ENCODE peak calls at places on chromosomes 5 and 9, in five cellular contexts. I is small intestine, H is GM12878, U is psoas muscle, G is HCT116. X is an unnamed sample.
A peak's percentile ranks its signal among the peaks of the same experiment; 100 is the strongest.

GRCh38 chr5:882253-883185 is 10.1 kb downstream of the BRD9 start:
- DNase-seq in I (no peak), H (no peak), U (no peak), G (no peak), X (no peak)

GRCh38 chr9:136861874-136862457 is 4.1 kb downstream of the EDF1 start:
- DNase-seq in I (no peak), H (no peak), U (no peak), G (no peak), X (no peak)

GRCh38 chr9:77752566-77752965 is 104.4 kb upstream of the GNA14 start:
- DNase-seq in I (no peak), H (no peak), U (no peak), G (no peak), X (no peak)

GRCh38 chr5:8949908-8950307 is 596.0 kb downstream of the SEMA5A start:
- DNase-seq in I (no peak), H (peak; percentile 71), U (no peak), G (no peak), X (no peak)

GRCh38 chr5:170112876-170113516 is 7.3 kb downstream of the FOXI1 start:
- DNase-seq in I (no peak), H (no peak), U (no peak), G (no peak), X (no peak)

GRCh38 chr9:38062498-38063362 is 6.3 kb downstream of the SHB start:
- DNase-seq in I (peak; percentile 61), H (no peak), U (no peak), G (no peak), X (no peak)

GRCh38 chr9:74570879-74571512 is 73.9 kb downstream of the RORB start:
- DNase-seq in I (peak; percentile 37), H (no peak), U (no peak), G (peak; percentile 16), X (no peak)

GRCh38 chr9:130343445-130343918 is 77.9 kb downstream of the HMCN2 start:
- DNase-seq in I (no peak), H (no peak), U (no peak), G (no peak), X (no peak)

GRCh38 chr9:78097541-78097940 is 65.9 kb upstream of the GNAQ start:
- DNase-seq in I (no peak), H (no peak), U (no peak), G (no peak), X (no peak)

GRCh38 chr5:145917288-145917687 is 19.1 kb upstream of the SH3RF2 start:
- DNase-seq in I (no peak), H (no peak), U (no peak), G (no peak), X (no peak)

GRCh38 chr5:121573844-121574243 is 277.8 kb upstream of the FTMT start:
- DNase-seq in I (no peak), H (no peak), U (no peak), G (no peak), X (no peak)

GRCh38 chr9:115225459-115226116 is 107.6 kb upstream of the TNC start:
- DNase-seq in I (no peak), H (no peak), U (no peak), G (no peak), X (no peak)

GRCh38 chr5:142590451-142591240 is 95.2 kb downstream of the FGF1 start:
- DNase-seq in I (no peak), H (no peak), U (no peak), G (no peak), X (no peak)

GRCh38 chr9:93640027-93640426 is 63.6 kb downstream of the PHF2 start:
- DNase-seq in I (no peak), H (no peak), U (no peak), G (no peak), X (no peak)

GRCh38 chr5:82984786-82985762 is 92.1 kb downstream of the TMEM167A start:
- DNase-seq in I (no peak), H (no peak), U (no peak), G (no peak), X (no peak)

GRCh38 chr5:16296946-16297345 is 117.4 kb upstream of the MARCHF11 start:
- DNase-seq in I (no peak), H (no peak), U (no peak), G (no peak), X (no peak)

GRCh38 chr9:135330307-135330631 is 149.3 kb upstream of the PPP1R26 start:
- DNase-seq in I (no peak), H (no peak), U (no peak), G (no peak), X (no peak)

GRCh38 chr5:134086943-134087305 is 27.6 kb upstream of the TCF7 start:
- DNase-seq in I (no peak), H (no peak), U (no peak), G (no peak), X (no peak)

GRCh38 chr9:89363921-89364663 is 45.8 kb downstream of the SECISBP2 start:
- DNase-seq in I (no peak), H (no peak), U (no peak), G (no peak), X (peak; percentile 17)

GRCh38 chr9:114130141-114130540 is 25.2 kb upstream of the COL27A1 start:
- DNase-seq in I (peak; percentile 24), H (no peak), U (no peak), G (no peak), X (no peak)

GRCh38 chr9:124202447-124202971 is 55.2 kb upstream of the NEK6 start:
- DNase-seq in I (no peak), H (peak; percentile 98), U (peak; percentile 35), G (no peak), X (peak; percentile 60)

GRCh38 chr5:95841914-95842812 is 19.6 kb upstream of the GLRX start:
- DNase-seq in I (no peak), H (no peak), U (peak; percentile 45), G (no peak), X (peak; percentile 82)

GRCh38 chr5:89597878-89598277 is 714.9 kb upstream of the MEF2C start:
- DNase-seq in I (no peak), H (no peak), U (no peak), G (no peak), X (no peak)

GRCh38 chr5:77133061-77133758 is 46.1 kb upstream of the ZBED3 start:
- DNase-seq in I (no peak), H (no peak), U (peak; percentile 77), G (peak; percentile 72), X (peak; percentile 75)

GRCh38 chr9:96655198-96655851 is at the start of gene PRXL2C:
- DNase-seq in I (peak; percentile 77), H (no peak), U (peak; percentile 91), G (no peak), X (peak; percentile 94)

GRCh38 chr5:52842111-52842510 is 54.4 kb downstream of the ITGA1 start:
- DNase-seq in I (no peak), H (no peak), U (no peak), G (no peak), X (no peak)

GRCh38 chr9:89563511-89564256 is 41.1 kb upstream of the GADD45G start:
- DNase-seq in I (no peak), H (no peak), U (no peak), G (no peak), X (no peak)

GRCh38 chr9:110152704-110153374 is 55.1 kb downstream of the C9orf152 start:
- DNase-seq in I (peak; percentile 62), H (no peak), U (no peak), G (peak; percentile 27), X (no peak)

GRCh38 chr9:88973281-88974045 is 17.8 kb upstream of the S1PR3 start:
- DNase-seq in I (no peak), H (no peak), U (no peak), G (no peak), X (peak; percentile 10)

DNA sequence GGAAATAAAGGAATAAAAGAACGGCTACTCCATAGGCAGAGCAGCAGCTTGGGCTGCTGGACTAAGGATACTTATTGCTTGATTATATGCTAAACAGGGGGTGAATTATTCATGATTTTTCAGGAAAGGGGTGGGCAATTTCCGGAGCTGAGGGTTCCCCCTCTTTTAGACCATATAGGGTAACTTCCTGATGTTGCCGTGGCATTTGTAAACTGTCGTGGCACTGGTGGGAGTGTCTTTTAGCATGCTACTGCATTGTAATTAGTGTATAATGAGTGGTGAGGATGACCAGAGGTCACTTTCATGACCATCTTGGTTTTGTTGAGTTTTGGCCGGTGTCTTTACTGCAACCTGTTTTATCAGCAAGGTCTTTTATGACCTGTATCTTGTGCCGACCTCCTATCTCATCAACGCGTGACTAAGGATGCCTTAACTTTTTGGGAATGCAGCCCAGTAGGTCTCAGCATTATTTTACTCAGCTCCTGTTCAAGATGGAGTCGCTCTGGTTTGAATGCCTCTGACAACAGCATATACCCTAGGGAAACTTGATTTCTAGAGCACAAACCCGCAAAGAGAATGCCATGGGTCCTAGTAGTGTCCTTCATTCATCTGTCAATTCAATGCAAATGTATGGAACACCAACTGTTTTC is 47.8 kb upstream of the PWWP2A start:
- DNase-seq in I (no peak), H (no peak), U (no peak), G (no peak), X (no peak)
- H3K4me3 ChIP-seq in I (no peak overlapping the region), H (no peak overlapping the region), U (no peak overlapping the region), G (no peak overlapping the region), X (no peak overlapping the region)

DNA sequence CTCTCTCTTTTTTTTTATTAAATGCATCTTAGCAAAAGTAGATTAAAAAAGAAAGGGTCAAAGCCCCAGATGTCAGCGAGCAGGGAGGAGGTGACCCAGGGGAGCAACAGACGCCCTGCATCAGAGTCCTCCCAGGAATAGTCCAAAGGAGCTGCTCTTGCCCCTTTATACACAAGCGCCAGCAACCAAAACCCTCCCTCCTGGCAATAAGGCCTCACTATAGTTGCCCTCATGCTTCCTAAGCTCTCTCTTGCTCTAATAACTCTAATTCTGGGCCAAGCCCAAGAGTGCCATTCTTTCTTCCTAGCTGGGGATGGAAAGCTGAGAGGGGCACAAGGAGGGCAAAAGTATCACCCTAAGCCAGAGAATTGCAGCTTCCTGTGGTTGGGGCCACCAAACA is 26.3 kb downstream of the PCDHGC5 start:
- DNase-seq in I (no peak), H (no peak), U (no peak), G (no peak), X (no peak)
- H3K36me3 ChIP-seq in I (no peaks in the 10 kb centered on the region), H (peaks cover 25% of the 10 kb centered on the region), U (peaks cover 10% of the 10 kb centered on the region), G (peaks cover 26% of the 10 kb centered on the region), X (peaks cover 38% of the 10 kb centered on the region)

DNA sequence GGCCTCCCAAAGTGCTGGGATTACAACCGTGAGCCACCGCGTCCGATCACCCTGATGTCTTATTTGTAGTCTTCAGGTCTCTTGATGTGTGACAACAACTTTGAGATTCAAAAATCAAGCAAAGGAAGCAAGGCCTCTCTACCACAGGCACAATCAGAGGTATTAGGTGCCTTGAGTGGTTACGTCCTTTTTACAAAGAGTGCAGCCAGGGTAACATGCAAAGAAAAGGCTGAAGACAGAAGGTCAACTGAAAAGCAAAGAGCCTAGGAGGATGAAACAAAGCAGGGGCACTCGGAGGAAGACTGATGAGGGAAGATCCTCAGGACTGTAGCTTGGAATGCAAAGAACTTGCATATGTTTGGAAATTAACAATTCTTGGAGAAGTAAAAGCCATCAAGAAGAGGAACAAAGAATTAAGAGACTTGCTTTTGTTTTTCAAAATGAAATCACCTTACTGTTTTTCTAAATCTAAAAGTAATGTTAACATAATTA is 362.1 kb downstream of the EBF1 start:
- DNase-seq in I (no peak), H (no peak), U (no peak), G (no peak), X (no peak)
- H3K4me3 ChIP-seq in I (no peak overlapping the region), H (no peak overlapping the region), U (no peak overlapping the region), G (no peak overlapping the region), X (no peak overlapping the region)

GRCh38 chr9:132622144-132622543 is 39.7 kb downstream of the BARHL1 start:
- DNase-seq in I (no peak), H (no peak), U (no peak), G (no peak), X (no peak)
- H3K36me3 ChIP-seq in I (peaks cover 4% of the 10 kb centered on the region), H (peaks cover 9% of the 10 kb centered on the region), U (peaks cover 11% of the 10 kb centered on the region), G (peaks cover 51% of the 10 kb centered on the region), X (peaks cover 60% of the 10 kb centered on the region)

X was measured in tibial artery.